ENCODE peak calls at places on chromosomes 7 and 10, in four cellular contexts. B is upper lobe of left lung, X is lung, R is neural crest cell. U is an unnamed sample.

GRCh38 chr10:79038841-79039201 is 29.9 kb upstream of the ZMIZ1 start:
- DNase-seq in X (no peak), R (no peak), B (peak), U (no peak)

GRCh38 chr10:77541247-77541646 is 96.4 kb downstream of the KCNMA1 start:
- DNase-seq in B (no peak), R (no peak), X (no peak), U (no peak)

GRCh38 chr7:95209276-95209675 is 115.1 kb downstream of the PON1 start:
- DNase-seq in B (no peak), X (no peak), R (no peak), U (no peak)

GRCh38 chr7:156616269-156617202 is 24.0 kb upstream of the RNF32 start:
- DNase-seq in R (peak), B (no peak), X (no peak), U (no peak)

GRCh38 chr10:15487376-15487775 is 116.3 kb upstream of the FAM171A1 start:
- DNase-seq in X (no peak), R (no peak), B (no peak), U (no peak)

GRCh38 chr10:108632044-108632443 is 1291.3 kb downstream of the XPNPEP1 start:
- DNase-seq in X (no peak), R (no peak), B (no peak), U (no peak)

GRCh38 chr7:70779321-70779720 is 352.6 kb upstream of the GALNT17 start:
- DNase-seq in X (no peak), B (no peak), R (no peak), U (no peak)

GRCh38 chr10:113523071-113523470 is 29.8 kb upstream of the HABP2 start:
- DNase-seq in X (no peak), B (peak), R (no peak), U (no peak)

GRCh38 chr10:97140284-97140846 is 45.4 kb downstream of the SLIT1 start:
- DNase-seq in X (no peak), R (peak), B (no peak), U (no peak)

GRCh38 chr10:92218569-92218968 is 72.3 kb downstream of the CPEB3 start:
- DNase-seq in R (no peak), X (no peak), B (no peak), U (no peak)

GRCh38 chr7:137980308-137980707 is 21.6 kb downstream of the CREB3L2 start:
- DNase-seq in R (no peak), X (no peak), B (no peak), U (no peak)

GRCh38 chr10:75552171-75552570 is 120.7 kb downstream of the LRMDA start:
- DNase-seq in R (no peak), B (no peak), X (no peak), U (no peak)

GRCh38 chr7:31487476-31487875 is 26.4 kb upstream of the ITPRID1 start:
- DNase-seq in X (no peak), B (no peak), R (no peak), U (no peak)

GRCh38 chr7:12785473-12785872 is 98.0 kb downstream of the ARL4A start:
- DNase-seq in X (no peak), R (no peak), B (no peak), U (no peak)

GRCh38 chr7:18873674-18874341 is 243.6 kb downstream of the TWIST1 start:
- DNase-seq in R (no peak), B (no peak), X (no peak), U (no peak)
- TF ChIP-seq CTCF in R (peak), B (no peak), X (no peak), U (peak)

GRCh38 chr10:122983898-122984297 is 3.7 kb downstream of the PSTK start:
- DNase-seq in B (no peak), X (no peak), R (no peak), U (no peak)

GRCh38 chr10:122986340-122986739 is 6.1 kb downstream of the PSTK start:
- DNase-seq in B (no peak), R (no peak), X (no peak), U (no peak)

GRCh38 chr10:122984708-122985107 is 4.5 kb downstream of the PSTK start:
- DNase-seq in R (no peak), X (no peak), B (no peak), U (no peak)

GRCh38 chr10:122980209-122981065 is at the start of gene PSTK:
- DNase-seq in R (peak), X (peak), B (peak), U (peak)

GRCh38 chr10:122981066-122981464 is 864 bp downstream of the PSTK start:
- DNase-seq in B (no peak), X (no peak), R (no peak), U (no peak)
- TF ChIP-seq CTCF in B (peak), X (no peak), R (peak), U (peak)

DNA sequence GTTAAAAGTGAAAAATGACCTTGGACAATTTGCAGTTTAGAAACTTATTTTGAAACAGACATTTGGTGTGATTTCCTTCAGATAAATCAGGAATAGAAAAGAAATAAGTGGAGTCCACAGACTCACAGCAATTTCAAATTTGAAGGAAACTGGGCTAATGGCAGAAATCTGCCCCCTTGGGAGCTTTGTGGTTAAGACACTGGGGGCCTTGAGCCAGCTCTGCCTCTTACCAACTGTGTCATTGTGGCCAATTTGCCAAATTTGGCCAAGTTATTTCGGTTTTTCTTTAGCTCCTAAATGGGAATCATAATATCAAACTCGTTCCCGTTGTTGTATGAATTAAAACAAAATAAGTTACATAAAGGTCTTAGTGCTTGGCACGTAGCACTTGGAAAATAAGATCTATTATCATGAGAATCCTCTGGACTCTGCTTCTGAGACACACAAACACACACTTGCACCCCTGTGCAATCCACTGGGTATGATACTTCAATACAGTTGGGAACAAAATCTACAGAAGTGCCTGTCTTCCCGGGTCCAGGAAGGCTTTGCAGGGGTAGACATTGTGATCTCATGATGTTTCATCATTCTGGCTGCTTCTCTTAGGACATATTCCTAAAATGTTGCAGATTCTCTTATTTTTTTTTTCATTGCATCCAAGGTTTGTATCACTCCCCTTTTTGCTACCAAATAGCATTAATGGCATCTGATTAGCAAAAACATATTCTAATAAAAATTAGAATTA is 4.9 kb downstream of the ARMC3 start:
- DNase-seq in R (no peak), B (no peak), X (no peak), U (no peak)
- TF ChIP-seq CTCF in R (no peak), B (no peak), X (no peak), U (no peak)

GRCh38 chr7:142860968-142861367 is 6.1 kb downstream of the EPHB6 start:
- DNase-seq in B (no peak), X (no peak), R (no peak), U (no peak)
- TF ChIP-seq CTCF in B (no peak), X (no peak), R (no peak), U (no peak)

DNA sequence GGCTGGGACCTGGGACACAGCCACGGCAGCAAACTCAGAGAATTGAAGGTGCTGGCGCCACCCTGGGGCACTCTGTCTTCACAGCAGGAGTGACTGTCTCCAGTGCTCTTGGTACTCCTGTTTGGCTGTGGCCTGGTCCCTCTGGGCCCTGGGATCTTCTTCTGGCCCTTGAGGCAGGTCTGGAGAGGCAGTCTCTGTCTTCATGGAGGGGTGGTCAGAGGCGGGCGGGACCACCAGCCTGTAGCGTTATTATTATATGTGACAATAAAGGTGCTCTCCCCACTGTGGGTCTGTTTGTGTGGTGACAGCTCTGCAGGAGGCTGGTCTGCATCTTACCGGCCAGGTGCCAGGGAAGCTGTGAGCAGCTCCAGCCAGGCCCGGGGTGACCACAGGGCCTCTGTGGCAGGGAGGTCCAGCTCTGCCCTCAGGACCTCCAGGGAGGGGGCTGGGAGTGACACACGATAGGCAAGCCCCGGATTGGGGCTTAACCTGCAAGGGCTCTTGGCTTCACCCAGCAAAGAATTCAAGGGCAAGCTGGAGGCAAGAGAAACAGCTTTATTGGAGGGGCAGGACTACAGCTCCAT is 70.3 kb downstream of the MYL10 start:
- DNase-seq in X (no peak), R (no peak), B (peak), U (no peak)
- TF ChIP-seq CTCF in X (no peak), R (no peak), B (no peak), U (no peak)